ENCODE peak calls at places on chromosome 13, in nine cellular contexts. Z, X, A, T, N, C, G, K and H are unnamed samples. For H3K4me1, the result is how much of the 10 kb centered on the place peaks cover.

GRCh38 chr13:40476175-40476958 is 190.1 kb downstream of the FOXO1 start:
- DNase-seq in Z (no peak), X (no peak), A (no peak), T (no peak), N (peak), C (no peak), G (no peak), K (no peak), H (no peak)

GRCh38 chr13:24709186-24709913 is 29.1 kb downstream of the ATP12A start:
- DNase-seq in Z (peak), X (no peak), A (peak), T (no peak), N (no peak), C (no peak), G (no peak), K (no peak), H (no peak)

GRCh38 chr13:46342538-46342937 is 44.5 kb downstream of the RUBCNL start:
- DNase-seq in Z (no peak), X (no peak), A (no peak), T (no peak), N (no peak), C (no peak), G (no peak), K (no peak), H (no peak)

GRCh38 chr13:59931621-59932020 is 232.1 kb downstream of the DIAPH3 start:
- DNase-seq in Z (no peak), X (no peak), A (no peak), T (no peak), N (no peak), C (no peak), G (no peak), K (no peak), H (no peak)

GRCh38 chr13:39918837-39919236 is 263.4 kb downstream of the COG6 start:
- DNase-seq in Z (no peak), X (no peak), A (no peak), T (no peak), N (no peak), C (no peak), G (no peak), K (no peak), H (no peak)

GRCh38 chr13:30370146-30370545 is 52.1 kb upstream of the UBE2L5 start:
- DNase-seq in Z (no peak), X (peak), A (no peak), T (no peak), N (no peak), C (no peak), G (no peak), K (no peak), H (no peak)

GRCh38 chr13:76939215-76939614 is 9.1 kb upstream of the ACOD1 start:
- DNase-seq in Z (no peak), X (no peak), A (no peak), T (no peak), N (no peak), C (no peak), G (no peak), K (no peak), H (no peak)

GRCh38 chr13:74301200-74302063 is 167.2 kb upstream of the KLF12 start:
- DNase-seq in Z (no peak), X (no peak), A (no peak), T (no peak), N (no peak), C (no peak), G (no peak), K (no peak), H (no peak)

GRCh38 chr13:39803156-39803555 is 147.7 kb downstream of the COG6 start:
- DNase-seq in Z (no peak), X (no peak), A (no peak), T (no peak), N (no peak), C (no peak), G (no peak), K (no peak), H (no peak)

GRCh38 chr13:114315074-114315785 is 927 bp downstream of the CHAMP1 start:
- DNase-seq in Z (no peak), X (no peak), A (no peak), T (no peak), N (no peak), C (no peak), G (no peak), K (no peak), H (no peak)

GRCh38 chr13:49374585-49375290 is 69.1 kb downstream of the CAB39L start:
- DNase-seq in Z (no peak), X (no peak), A (no peak), T (no peak), N (no peak), C (no peak), G (no peak), K (no peak), H (no peak)

GRCh38 chr13:89401209-89401810 is 1730.1 kb downstream of the SLITRK5 start:
- DNase-seq in Z (no peak), X (no peak), A (no peak), T (no peak), N (no peak), C (no peak), G (no peak), K (no peak), H (no peak)

GRCh38 chr13:40582531-40582930 is 83.9 kb downstream of the FOXO1 start:
- DNase-seq in Z (no peak), X (no peak), A (no peak), T (no peak), N (no peak), C (no peak), G (no peak), K (no peak), H (no peak)

GRCh38 chr13:84137292-84137691 is 255.0 kb upstream of the SLITRK1 start:
- DNase-seq in Z (no peak), X (no peak), A (peak), T (no peak), N (no peak), C (no peak), G (no peak), K (no peak), H (peak)

GRCh38 chr13:36639610-36640009 is 34.2 kb upstream of the SERTM1 start:
- DNase-seq in Z (no peak), X (no peak), A (no peak), T (no peak), N (no peak), C (no peak), G (no peak), K (no peak), H (no peak)

GRCh38 chr13:90545070-90545840 is 802.2 kb upstream of the MIR17HG start:
- DNase-seq in Z (no peak), X (no peak), A (peak), T (no peak), N (no peak), C (no peak), G (no peak), K (no peak), H (no peak)

GRCh38 chr13:39397221-39397620 is 205.8 kb downstream of the LHFPL6 start:
- DNase-seq in Z (no peak), X (no peak), A (no peak), T (no peak), N (no peak), C (no peak), G (no peak), K (no peak), H (no peak)

GRCh38 chr13:75416327-75417005 is 65.5 kb downstream of the TBC1D4 start:
- DNase-seq in Z (no peak), X (no peak), A (no peak), T (no peak), N (peak), C (no peak), G (no peak), K (no peak), H (no peak)

GRCh38 chr13:28434934-28435333 is 60.0 kb downstream of the FLT1 start:
- DNase-seq in Z (no peak), X (no peak), A (no peak), T (no peak), N (no peak), C (no peak), G (no peak), K (no peak), H (no peak)

GRCh38 chr13:74305876-74306275 is 171.7 kb upstream of the KLF12 start:
- DNase-seq in Z (no peak), X (no peak), A (no peak), T (no peak), N (no peak), C (no peak), G (no peak), K (no peak), H (no peak)

GRCh38 chr13:42977219-42977659 is 14.8 kb downstream of the EPSTI1 start:
- DNase-seq in Z (no peak), X (no peak), A (no peak), T (no peak), N (no peak), C (no peak), G (no peak), K (no peak), H (no peak)

GRCh38 chr13:85521586-85521985 is 277.6 kb downstream of the SLITRK6 start:
- DNase-seq in Z (no peak), X (no peak), A (no peak), T (no peak), N (no peak), C (no peak), G (no peak), K (no peak), H (no peak)

GRCh38 chr13:106919638-106920037 is 351.7 kb upstream of the ARGLU1 start:
- DNase-seq in Z (peak), X (no peak), A (no peak), T (peak), N (no peak), C (peak), G (no peak), K (no peak), H (peak)

GRCh38 chr13:77692746-77693448 is 4.6 kb upstream of the SLAIN1 start:
- DNase-seq in Z (no peak), X (no peak), A (no peak), T (no peak), N (no peak), C (no peak), G (no peak), K (no peak), H (no peak)

GRCh38 chr13:36193151-36193855 is 21.1 kb downstream of the SOHLH2 start:
- DNase-seq in Z (no peak), X (no peak), A (no peak), T (no peak), N (no peak), C (no peak), G (no peak), K (no peak), H (no peak)

GRCh38 chr13:49240017-49240416 is 7.7 kb upstream of the CDADC1 start:
- DNase-seq in Z (no peak), X (no peak), A (peak), T (no peak), N (peak), C (no peak), G (no peak), K (no peak), H (no peak)

GRCh38 chr13:35618565-35619083 is 142.1 kb upstream of the MAB21L1 start:
- DNase-seq in Z (no peak), X (no peak), A (no peak), T (no peak), N (no peak), C (no peak), G (no peak), K (no peak), H (no peak)

GRCh38 chr13:53073711-53074110 is 45.1 kb downstream of the OLFM4 start:
- DNase-seq in Z (no peak), X (no peak), A (no peak), T (no peak), N (no peak), C (no peak), G (no peak), K (no peak), H (no peak)

GRCh38 chr13:105412171-105412570 is 1123.3 kb downstream of the EFNB2 start:
- DNase-seq in Z (no peak), X (no peak), A (no peak), T (no peak), N (no peak), C (no peak), G (no peak), K (no peak), H (no peak)

GRCh38 chr13:105410602-105411001 is 1124.9 kb downstream of the EFNB2 start:
- DNase-seq in Z (peak), X (no peak), A (peak), T (no peak), N (peak), C (peak), G (peak), K (peak), H (peak)

GRCh38 chr13:105414639-105415038 is 1120.8 kb downstream of the EFNB2 start:
- DNase-seq in Z (no peak), X (no peak), A (no peak), T (no peak), N (no peak), C (no peak), G (no peak), K (no peak), H (no peak)
- H3K4me1 ChIP-seq in Z (under half), X (under half), A (under half), T (under half), N (under half), C (under half), G (under half), K (under half), H (under half)

GRCh38 chr13:41649659-41650058 is 192.3 kb downstream of the RGCC start:
- DNase-seq in Z (no peak), X (no peak), A (no peak), T (no peak), N (peak), C (no peak), G (no peak), K (no peak), H (no peak)
- H3K4me1 ChIP-seq in Z (under half), X (under half), A (under half), T (under half), N (under half), C (under half), G (under half), K (under half), H (half or more)

DNA sequence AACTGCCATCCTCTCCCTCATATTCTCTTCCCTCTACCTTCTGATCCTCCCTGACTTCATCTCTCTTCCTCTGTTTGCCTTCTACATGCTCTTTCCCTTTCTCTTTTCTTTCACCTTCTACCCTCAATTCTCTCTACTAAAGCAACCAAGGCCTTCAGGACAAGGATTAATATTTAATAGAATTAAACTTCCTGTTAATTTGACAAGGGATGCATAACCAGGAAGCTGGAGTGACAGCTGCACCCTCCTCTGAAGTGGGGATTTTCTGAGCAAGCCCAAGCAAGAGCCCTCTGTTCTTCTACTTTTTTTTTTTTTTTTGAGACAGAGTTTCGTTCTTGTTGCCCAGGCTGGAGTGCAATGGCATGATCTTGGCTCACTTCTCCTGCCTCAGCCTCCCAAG is 63.4 kb upstream of the MED4 start:
- DNase-seq in Z (no peak), X (no peak), A (peak), T (no peak), N (no peak), C (no peak), G (no peak), K (no peak), H (no peak)
- H3K4me1 ChIP-seq in Z (under half), X (under half), A (under half), T (under half), N (under half), C (under half), G (under half), K (under half), H (under half)

GRCh38 chr13:112737329-112737728 is 47.5 kb downstream of the ATP11A start:
- DNase-seq in Z (no peak), X (no peak), A (no peak), T (no peak), N (no peak), C (no peak), G (no peak), K (no peak), H (no peak)
- H3K4me1 ChIP-seq in Z (under half), X (under half), A (under half), T (under half), N (half or more), C (under half), G (under half), K (under half), H (under half)

GRCh38 chr13:98494769-98495168 is 82.1 kb downstream of the STK24 start:
- DNase-seq in Z (no peak), X (no peak), A (no peak), T (no peak), N (no peak), C (no peak), G (no peak), K (no peak), H (no peak)

GRCh38 chr13:98493035-98493401 is 83.9 kb downstream of the STK24 start:
- DNase-seq in Z (no peak), X (no peak), A (no peak), T (no peak), N (no peak), C (no peak), G (no peak), K (no peak), H (no peak)

GRCh38 chr13:98490195-98490771 is 86.6 kb downstream of the STK24 start:
- DNase-seq in Z (no peak), X (no peak), A (peak), T (no peak), N (no peak), C (no peak), G (no peak), K (no peak), H (no peak)

GRCh38 chr13:98490866-98491265 is 86.0 kb downstream of the STK24 start:
- DNase-seq in Z (no peak), X (no peak), A (no peak), T (no peak), N (no peak), C (no peak), G (no peak), K (no peak), H (no peak)

DNA sequence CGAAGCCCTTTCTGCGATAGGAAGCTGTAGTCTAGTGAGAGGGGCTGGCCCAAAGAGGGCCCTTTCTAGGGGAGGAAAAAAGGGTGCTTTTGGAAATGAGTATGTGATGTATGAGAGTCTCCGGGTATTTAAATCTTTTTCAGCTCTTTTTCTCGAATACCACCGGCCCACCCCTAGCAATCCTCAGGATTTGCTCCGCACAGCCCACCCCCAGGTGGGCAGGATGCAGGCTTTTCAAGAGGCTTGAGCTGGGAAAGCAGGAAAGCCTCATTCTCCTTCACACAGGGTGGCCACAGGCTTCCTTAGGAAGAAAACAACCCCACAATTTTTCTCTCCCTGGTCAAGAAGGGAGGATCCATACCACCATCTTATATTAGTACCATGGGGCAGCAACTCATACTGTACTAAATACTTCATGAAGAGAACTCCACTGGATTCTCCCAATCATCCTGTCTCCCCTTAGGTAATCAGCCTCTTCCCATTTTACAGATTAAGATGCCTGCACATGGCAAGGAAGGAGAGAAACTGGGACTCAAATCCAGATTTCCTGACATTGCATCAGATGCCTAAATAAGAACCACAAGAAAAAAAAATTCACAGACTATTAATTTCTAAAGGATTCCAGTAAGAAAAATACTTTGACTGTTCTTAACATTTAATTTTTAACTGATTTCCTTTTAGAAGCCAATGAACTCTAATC is 84.4 kb downstream of the STK24 start:
- DNase-seq in Z (no peak), X (no peak), A (no peak), T (no peak), N (no peak), C (no peak), G (no peak), K (no peak), H (no peak)
- H3K4me1 ChIP-seq in Z (under half), X (under half), A (under half), T (under half), N (under half), C (under half), G (under half), K (under half), H (half or more)

GRCh38 chr13:44739539-44739938 is 163.4 kb upstream of the TSC22D1 start:
- DNase-seq in Z (no peak), X (no peak), A (no peak), T (no peak), N (no peak), C (no peak), G (no peak), K (no peak), H (no peak)

GRCh38 chr13:44735806-44736205 is 159.7 kb upstream of the TSC22D1 start:
- DNase-seq in Z (no peak), X (no peak), A (no peak), T (no peak), N (no peak), C (no peak), G (no peak), K (no peak), H (no peak)

GRCh38 chr13:44734204-44734707 is 158.1 kb upstream of the TSC22D1 start:
- DNase-seq in Z (peak), X (no peak), A (no peak), T (no peak), N (no peak), C (peak), G (peak), K (no peak), H (peak)

GRCh38 chr13:44739120-44739519 is 163.0 kb upstream of the TSC22D1 start:
- DNase-seq in Z (no peak), X (no peak), A (no peak), T (no peak), N (no peak), C (no peak), G (no peak), K (no peak), H (no peak)

DNA sequence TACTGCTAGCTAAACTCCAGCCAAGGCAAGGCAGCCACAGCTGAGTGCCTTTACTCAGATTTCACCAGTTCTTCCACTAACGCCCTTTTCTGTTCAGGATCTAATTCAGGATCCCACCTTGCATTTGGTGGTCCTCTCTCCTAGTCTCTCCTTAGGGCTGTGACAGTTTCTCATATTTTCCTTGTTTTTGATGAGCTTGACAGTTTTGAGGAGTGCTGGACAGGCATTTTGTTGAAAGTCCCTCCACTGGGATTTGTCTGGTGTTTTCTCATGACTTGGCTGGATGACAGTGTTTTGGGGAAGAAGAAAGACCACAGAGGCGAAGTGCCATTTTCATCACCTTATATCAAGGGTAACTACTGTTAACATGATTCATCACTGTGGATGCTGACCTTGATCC is 162.3 kb upstream of the TSC22D1 start:
- DNase-seq in Z (no peak), X (no peak), A (no peak), T (no peak), N (no peak), C (no peak), G (no peak), K (no peak), H (no peak)
- H3K4me1 ChIP-seq in Z (under half), X (under half), A (under half), T (under half), N (under half), C (under half), G (under half), K (under half), H (under half)

GRCh38 chr13:95255072-95255732 is 46.0 kb downstream of the ABCC4 start:
- DNase-seq in Z (no peak), X (no peak), A (peak), T (no peak), N (no peak), C (no peak), G (no peak), K (no peak), H (no peak)
- H3K4me1 ChIP-seq in Z (under half), X (under half), A (under half), T (under half), N (under half), C (under half), G (under half), K (under half), H (under half)

GRCh38 chr13:98941118-98941517 is 36.7 kb downstream of the DOCK9 start:
- DNase-seq in Z (no peak), X (no peak), A (no peak), T (no peak), N (no peak), C (no peak), G (no peak), K (no peak), H (no peak)
- H3K4me1 ChIP-seq in Z (under half), X (under half), A (under half), T (under half), N (under half), C (under half), G (under half), K (under half), H (under half)